ENCODE peak calls at places on chromosomes 12 and 14, in seven cellular contexts. N, R, S, H, K, W and P are unnamed samples.

GRCh38 chr12:99810718-99811593 is 163.4 kb downstream of the GARIN6 start:
- DNase-seq in N (no peak), R (peak), S (peak), H (peak), K (peak), W (no peak), P (peak)

GRCh38 chr12:120817559-120818330 is 86.4 kb downstream of the SPPL3 start:
- DNase-seq in N (no peak), R (peak), S (no peak), H (no peak), K (no peak), W (no peak), P (peak)

GRCh38 chr12:110253176-110253575 is 27.9 kb upstream of the ATP2A2 start:
- DNase-seq in N (no peak), R (no peak), S (no peak), H (peak), K (no peak), W (no peak), P (peak)

GRCh38 chr14:75470238-75470797 is 42.5 kb downstream of the JDP2 start:
- DNase-seq in N (no peak), R (no peak), S (no peak), H (no peak), K (no peak), W (no peak), P (no peak)

GRCh38 chr12:85310456-85311076 is 30.5 kb downstream of the ALX1 start:
- DNase-seq in N (no peak), R (no peak), S (peak), H (peak), K (no peak), W (no peak), P (peak)

GRCh38 chr12:88272456-88272855 is 130.3 kb downstream of the TMTC3 start:
- DNase-seq in N (no peak), R (no peak), S (no peak), H (no peak), K (peak), W (no peak), P (no peak)

GRCh38 chr12:52050116-52050770 is 999 bp upstream of the NR4A1 start:
- DNase-seq in N (no peak), R (no peak), S (no peak), H (no peak), K (no peak), W (peak), P (no peak)

GRCh38 chr14:92456215-92457017 is 57.2 kb upstream of the RIN3 start:
- DNase-seq in N (no peak), R (peak), S (peak), H (peak), K (peak), W (peak), P (peak)

GRCh38 chr14:94768521-94769412 is 1.1 kb downstream of the GSC start:
- DNase-seq in N (no peak), R (no peak), S (no peak), H (peak), K (no peak), W (no peak), P (no peak)

GRCh38 chr12:45638386-45638785 is 91.1 kb upstream of the ARID2 start:
- DNase-seq in N (no peak), R (no peak), S (peak), H (no peak), K (no peak), W (no peak), P (no peak)